ENCODE peak calls at places on chromosomes 11 and 22, in four cellular contexts. A, Y, N and F are unnamed samples. For H3K4me1, the result is how much of the 10 kb centered on the place peaks cover.

GRCh38 chr11:126920833-126921232 is 79.7 kb downstream of the KIRREL3 start:
- DNase-seq in N (no peak), Y (no peak), A (no peak), F (no peak)

GRCh38 chr11:75603791-75604736 is 42.0 kb downstream of the SERPINH1 start:
- DNase-seq in A (no peak), Y (no peak), N (no peak), F (no peak)

GRCh38 chr11:78256962-78257361 is 68.2 kb downstream of the USP35 start:
- DNase-seq in Y (no peak), N (no peak), A (no peak), F (no peak)

GRCh38 chr11:19093976-19094375 is 23.0 kb upstream of the ZDHHC13 start:
- DNase-seq in A (no peak), N (no peak), Y (no peak), F (no peak)

GRCh38 chr11:123006860-123007542 is 25.4 kb upstream of the BSX start:
- DNase-seq in N (no peak), A (no peak), Y (no peak), F (peak)

GRCh38 chr11:45860348-45860747 is 13.1 kb downstream of the CRY2 start:
- DNase-seq in N (no peak), A (no peak), Y (no peak), F (no peak)

GRCh38 chr11:75639752-75640151 is 29.1 kb downstream of the MAP6 start:
- DNase-seq in Y (no peak), A (peak), N (no peak), F (no peak)

GRCh38 chr11:117204283-117205080 is 5.3 kb downstream of the TAGLN start:
- DNase-seq in N (no peak), A (no peak), Y (no peak), F (no peak)

GRCh38 chr11:77020751-77021150 is 13.4 kb upstream of the B3GNT6 start:
- DNase-seq in Y (no peak), N (no peak), A (no peak), F (no peak)

GRCh38 chr11:34192481-34193401 is 87.3 kb downstream of the NAT10 start:
- DNase-seq in N (no peak), Y (no peak), A (no peak), F (no peak)

GRCh38 chr11:44566559-44566949 is 1.1 kb downstream of the CD82 start:
- DNase-seq in A (no peak), Y (no peak), N (no peak), F (no peak)

GRCh38 chr22:47176573-47177333 is 414.3 kb downstream of the TBC1D22A start:
- DNase-seq in N (no peak), A (no peak), Y (no peak), F (no peak)

GRCh38 chr11:69442012-69442806 is 39.3 kb upstream of the LINC01488 start:
- DNase-seq in Y (no peak), A (no peak), N (no peak), F (no peak)

GRCh38 chr11:44032304-44033085 is 15.3 kb upstream of the ACCSL start:
- DNase-seq in A (no peak), Y (no peak), N (no peak), F (no peak)

GRCh38 chr11:8375460-8375859 is 111.8 kb upstream of the LMO1 start:
- DNase-seq in A (no peak), Y (no peak), N (no peak), F (no peak)

GRCh38 chr11:47593492-47593933 is 698 bp downstream of the C1QTNF4 start:
- DNase-seq in N (no peak), Y (no peak), A (no peak), F (no peak)
- H3K4me3 ChIP-seq in N (peak), Y (peak), A (no peak), F (peak)

GRCh38 chr11:2716376-2717095 is 16.7 kb upstream of the KCNQ1OT1 start:
- DNase-seq in Y (no peak), A (no peak), N (no peak), F (no peak)
- H3K4me1 ChIP-seq in Y (under half), A (under half), N (under half), F (under half)

GRCh38 chr11:112113539-112114457 is 27.1 kb downstream of the SDHD start:
- DNase-seq in N (peak), Y (no peak), A (no peak), F (peak)
- TF ChIP-seq SUZ12 in N (no peak), Y (no peak), A (no peak), F (no peak)

GRCh38 chr22:45881524-45881875 is 95.5 kb downstream of the WNT7B start:
- DNase-seq in Y (no peak), N (no peak), A (no peak), F (no peak)
- H3K4me3 ChIP-seq in Y (no peak), N (no peak), A (no peak), F (no peak)

GRCh38 chr11:73323464-73323863 is 15.4 kb downstream of the ARHGEF17 start:
- DNase-seq in N (peak), A (no peak), Y (no peak), F (peak)

GRCh38 chr11:73326929-73327811 is 19.1 kb downstream of the ARHGEF17 start:
- DNase-seq in N (no peak), Y (no peak), A (peak), F (no peak)

GRCh38 chr11:73324665-73325035 is 16.6 kb downstream of the ARHGEF17 start:
- DNase-seq in A (no peak), Y (no peak), N (no peak), F (no peak)

GRCh38 chr11:73324116-73324515 is 16.0 kb downstream of the ARHGEF17 start:
- DNase-seq in Y (no peak), A (no peak), N (no peak), F (no peak)

GRCh38 chr11:73325036-73325981 is 17.2 kb downstream of the ARHGEF17 start:
- DNase-seq in Y (no peak), N (peak), A (peak), F (no peak)
- H3K4me1 ChIP-seq in Y (under half), N (half or more), A (half or more), F (under half)